ENCODE peak calls at places on chromosomes 4 and X, in ten cellular contexts. H, N, Q, W, O, Y, J, P, E and R are unnamed samples.

GRCh38 chr4:16752150-16752549 is 146.3 kb downstream of the LDB2 start:
- DNase-seq in Y (no peak), P (no peak), J (no peak), W (no peak), Q (no peak), E (peak; percentile 52), N (no peak), O (no peak), H (no peak), R (no peak)

GRCh38 chrX:122818068-122818467 is 366.0 kb upstream of the GRIA3 start:
- DNase-seq in Q (no peak), E (no peak), J (no peak), H (no peak), O (no peak), P (no peak), Y (no peak), W (no peak), N (no peak), R (no peak)

GRCh38 chr4:90220453-90220852 is 93.3 kb downstream of the CCSER1 start:
- DNase-seq in Y (peak; percentile 28), J (no peak), P (no peak), W (no peak), N (no peak), E (no peak), O (no peak), H (no peak), Q (no peak), R (no peak)

GRCh38 chrX:42967681-42968080 is 189.7 kb upstream of the PPP1R2C start:
- DNase-seq in Y (no peak), J (no peak), N (no peak), Q (no peak), P (no peak), H (no peak), W (no peak), E (no peak), O (no peak), R (no peak)

GRCh38 chr4:139599594-139600374 is 43.8 kb upstream of the SETD7 start:
- DNase-seq in W (no peak), J (no peak), O (no peak), Q (no peak), Y (no peak), P (no peak), H (no peak), E (peak; percentile 42), N (no peak), R (no peak)

GRCh38 chr4:125705681-125706080 is 390.9 kb downstream of the FAT4 start:
- DNase-seq in P (no peak), H (no peak), N (no peak), Q (no peak), Y (no peak), J (no peak), W (no peak), E (peak; percentile 8), O (no peak), R (no peak)

GRCh38 chr4:74446193-74446868 is 1.4 kb downstream of the AREG start:
- DNase-seq in O (no peak), H (no peak), Q (no peak), Y (no peak), P (no peak), J (no peak), N (no peak), W (no peak), E (no peak), R (no peak)

GRCh38 chr4:77465271-77465670 is 140.3 kb upstream of the CXCL13 start:
- DNase-seq in J (no peak), Y (no peak), H (no peak), E (peak; percentile 57), N (no peak), Q (peak; percentile 51), W (no peak), O (no peak), P (peak; percentile 7), R (peak; percentile 17)

GRCh38 chrX:55143621-55144020 is 54.8 kb downstream of the PAGE2 start:
- DNase-seq in Q (no peak), Y (no peak), N (no peak), J (no peak), W (no peak), H (no peak), P (no peak), O (no peak), E (no peak), R (no peak)

GRCh38 chr4:94489075-94489474 is 37.3 kb downstream of the PDLIM5 start:
- DNase-seq in J (no peak), Y (no peak), N (no peak), E (no peak), O (no peak), H (no peak), W (no peak), Q (no peak), P (no peak), R (no peak)

GRCh38 chr4:10321931-10322330 is 135.3 kb downstream of the ZNF518B start:
- DNase-seq in W (no peak), Q (no peak), J (no peak), H (no peak), N (no peak), O (peak; percentile 71), Y (no peak), E (no peak), P (no peak), R (no peak)

GRCh38 chrX:11968470-11968869 is 169.8 kb upstream of the FRMPD4 start:
- DNase-seq in Q (no peak), J (no peak), H (no peak), Y (no peak), P (no peak), N (no peak), E (no peak), W (no peak), O (no peak), R (no peak)